ENCODE peak calls at places on chromosomes 5 and 9, in seven cellular contexts. One of them, this sample, is unnamed.

GRCh38 chr5:140311011-140311467 is 8.1 kb upstream of the PFDN1 start:
- DNase-seq in left colon: no peak
- DNase-seq in hepatocyte: peak
- DNase-seq in AG08396: no peak
- DNase-seq in NCI-H774: no peak
- DNase-seq in posterior cingulate gyrus: no peak
- DNase-seq in GM23338: no peak
- DNase-seq in this sample: no peak

GRCh38 chr5:56025303-56025885 is 30.6 kb upstream of the IL6ST start:
- DNase-seq in left colon: no peak
- DNase-seq in hepatocyte: peak
- DNase-seq in AG08396: no peak
- DNase-seq in NCI-H774: no peak
- DNase-seq in posterior cingulate gyrus: no peak
- DNase-seq in GM23338: no peak
- DNase-seq in this sample: no peak

GRCh38 chr5:10532421-10532820 is 31.4 kb upstream of the ANKRD33B start:
- DNase-seq in left colon: no peak
- DNase-seq in hepatocyte: no peak
- DNase-seq in AG08396: no peak
- DNase-seq in NCI-H774: no peak
- DNase-seq in posterior cingulate gyrus: peak
- DNase-seq in GM23338: no peak
- DNase-seq in this sample: no peak

GRCh38 chr5:123207852-123208251 is 118.8 kb downstream of the PRDM6 start:
- DNase-seq in left colon: no peak
- DNase-seq in hepatocyte: no peak
- DNase-seq in AG08396: no peak
- DNase-seq in NCI-H774: no peak
- DNase-seq in posterior cingulate gyrus: no peak
- DNase-seq in GM23338: no peak
- DNase-seq in this sample: no peak

GRCh38 chr9:30103647-30104394 is 2280.6 kb upstream of the ACO1 start:
- DNase-seq in left colon: no peak
- DNase-seq in hepatocyte: no peak
- DNase-seq in AG08396: no peak
- DNase-seq in NCI-H774: no peak
- DNase-seq in posterior cingulate gyrus: no peak
- DNase-seq in GM23338: no peak
- DNase-seq in this sample: no peak

GRCh38 chr5:72122619-72123018 is 15.3 kb downstream of the MAP1B start:
- DNase-seq in left colon: no peak
- DNase-seq in hepatocyte: no peak
- DNase-seq in AG08396: no peak
- DNase-seq in NCI-H774: no peak
- DNase-seq in posterior cingulate gyrus: no peak
- DNase-seq in GM23338: peak
- DNase-seq in this sample: no peak

GRCh38 chr9:123359106-123359505 is 3.1 kb downstream of the CRB2 start:
- DNase-seq in left colon: no peak
- DNase-seq in hepatocyte: no peak
- DNase-seq in AG08396: no peak
- DNase-seq in NCI-H774: no peak
- DNase-seq in posterior cingulate gyrus: no peak
- DNase-seq in GM23338: no peak
- DNase-seq in this sample: no peak

GRCh38 chr5:84115727-84116126 is 269.0 kb downstream of the EDIL3 start:
- DNase-seq in left colon: no peak
- DNase-seq in hepatocyte: no peak
- DNase-seq in AG08396: no peak
- DNase-seq in NCI-H774: no peak
- DNase-seq in posterior cingulate gyrus: no peak
- DNase-seq in GM23338: no peak
- DNase-seq in this sample: no peak

GRCh38 chr9:80004687-80005086 is 432.9 kb downstream of the TLE4 start:
- DNase-seq in left colon: no peak
- DNase-seq in hepatocyte: no peak
- DNase-seq in AG08396: no peak
- DNase-seq in NCI-H774: peak
- DNase-seq in posterior cingulate gyrus: no peak
- DNase-seq in GM23338: no peak
- DNase-seq in this sample: no peak

GRCh38 chr5:74386571-74387334 is 253.8 kb downstream of the ENC1 start:
- DNase-seq in left colon: no peak
- DNase-seq in hepatocyte: no peak
- DNase-seq in AG08396: peak
- DNase-seq in NCI-H774: no peak
- DNase-seq in posterior cingulate gyrus: no peak
- DNase-seq in GM23338: no peak
- DNase-seq in this sample: no peak

GRCh38 chr9:87601175-87601574 is 103.5 kb downstream of the DAPK1 start:
- DNase-seq in left colon: peak
- DNase-seq in hepatocyte: peak
- DNase-seq in AG08396: no peak
- DNase-seq in NCI-H774: no peak
- DNase-seq in posterior cingulate gyrus: no peak
- DNase-seq in GM23338: no peak
- DNase-seq in this sample: no peak

GRCh38 chr5:36301858-36302603 is at the start of gene RANBP3L:
- DNase-seq in left colon: peak
- DNase-seq in hepatocyte: peak
- DNase-seq in AG08396: no peak
- DNase-seq in NCI-H774: peak
- DNase-seq in posterior cingulate gyrus: no peak
- DNase-seq in GM23338: no peak
- DNase-seq in this sample: no peak

GRCh38 chr5:99771296-99771695 is 763.9 kb upstream of the FAM174A start:
- DNase-seq in left colon: no peak
- DNase-seq in hepatocyte: no peak
- DNase-seq in AG08396: no peak
- DNase-seq in NCI-H774: no peak
- DNase-seq in posterior cingulate gyrus: no peak
- DNase-seq in GM23338: no peak
- DNase-seq in this sample: no peak

GRCh38 chr9:36867672-36868471 is 166.2 kb downstream of the PAX5 start:
- DNase-seq in left colon: peak
- DNase-seq in hepatocyte: peak
- DNase-seq in AG08396: no peak
- DNase-seq in NCI-H774: peak
- DNase-seq in posterior cingulate gyrus: peak
- DNase-seq in GM23338: no peak
- DNase-seq in this sample: no peak

GRCh38 chr5:89929173-89929572 is 480.4 kb downstream of the CETN3 start:
- DNase-seq in left colon: no peak
- DNase-seq in hepatocyte: no peak
- DNase-seq in AG08396: no peak
- DNase-seq in NCI-H774: no peak
- DNase-seq in posterior cingulate gyrus: no peak
- DNase-seq in GM23338: peak
- DNase-seq in this sample: no peak

GRCh38 chr5:141192110-141192725 is at the start of gene PCDHB10:
- DNase-seq in left colon: peak
- DNase-seq in hepatocyte: peak
- DNase-seq in AG08396: peak
- DNase-seq in NCI-H774: no peak
- DNase-seq in posterior cingulate gyrus: peak
- DNase-seq in GM23338: peak
- DNase-seq in this sample: peak

GRCh38 chr5:162768962-162769464 is 668.4 kb upstream of the CCNG1 start:
- DNase-seq in left colon: no peak
- DNase-seq in hepatocyte: no peak
- DNase-seq in AG08396: no peak
- DNase-seq in NCI-H774: no peak
- DNase-seq in posterior cingulate gyrus: no peak
- DNase-seq in GM23338: peak
- DNase-seq in this sample: no peak

GRCh38 chr9:7212101-7212500 is 454.3 kb downstream of the KDM4C start:
- DNase-seq in left colon: no peak
- DNase-seq in hepatocyte: no peak
- DNase-seq in AG08396: no peak
- DNase-seq in NCI-H774: no peak
- DNase-seq in posterior cingulate gyrus: no peak
- DNase-seq in GM23338: no peak
- DNase-seq in this sample: no peak

GRCh38 chr5:176700239-176700847 is 53.1 kb downstream of the TSPAN17 start:
- DNase-seq in left colon: no peak
- DNase-seq in hepatocyte: no peak
- DNase-seq in AG08396: no peak
- DNase-seq in NCI-H774: peak
- DNase-seq in posterior cingulate gyrus: peak
- DNase-seq in GM23338: peak
- DNase-seq in this sample: peak